ENCODE peak calls at places on chromosomes 2 and 18, in six cellular contexts. O is K562; J is RWPE2; Y is CD4-positive, alpha-beta T cell; F is fibroblast of lung; H is ovary. S is an unnamed sample. For H3K27me3, the result is how much of the 10 kb centered on the place peaks cover.

GRCh38 chr2:128714861-128715312 is 396.2 kb upstream of the HS6ST1 start:
- DNase-seq in O (no peak), J (no peak), Y (no peak), F (no peak), H (no peak), S (peak)

GRCh38 chr2:126887506-126887905 is 11.2 kb upstream of the TEX51 start:
- DNase-seq in O (no peak), J (no peak), Y (no peak), F (no peak), H (no peak), S (no peak)

GRCh38 chr18:66523219-66523991 is 80.5 kb downstream of the CDH19 start:
- DNase-seq in O (no peak), J (no peak), Y (no peak), F (no peak), H (no peak), S (no peak)

GRCh38 chr2:85858841-85859240 is 29.9 kb downstream of the ST3GAL5 start:
- DNase-seq in O (no peak), J (no peak), Y (no peak), F (no peak), H (no peak), S (no peak)

GRCh38 chr18:34590503-34590902 is 119.6 kb upstream of the DTNA start:
- DNase-seq in O (no peak), J (no peak), Y (no peak), F (no peak), H (no peak), S (no peak)

GRCh38 chr2:150051004-150051403 is 436.5 kb downstream of the RND3 start:
- DNase-seq in O (no peak), J (no peak), Y (no peak), F (no peak), H (no peak), S (no peak)

GRCh38 chr2:170350929-170351826 is 173.2 kb downstream of the MYO3B start:
- DNase-seq in O (no peak), J (no peak), Y (no peak), F (no peak), H (no peak), S (no peak)

GRCh38 chr2:6212516-6212915 is 520.3 kb downstream of the SOX11 start:
- DNase-seq in O (no peak), J (no peak), Y (no peak), F (no peak), H (no peak), S (no peak)

GRCh38 chr2:241901018-241901380 is 31.5 kb downstream of the RTP5 start:
- DNase-seq in O (no peak), J (peak), Y (peak), F (no peak), H (peak), S (peak)

GRCh38 chr2:134715932-134716643 is 2.7 kb downstream of the TMEM163 start:
- DNase-seq in O (no peak), J (no peak), Y (no peak), F (no peak), H (no peak), S (no peak)
- H3K27me3 ChIP-seq in O (under half), J (half or more), Y (under half), F (under half), H (under half), S (under half)

GRCh38 chr2:98658816-98659486 is 50.6 kb downstream of the UNC50 start:
- DNase-seq in O (no peak), J (no peak), Y (no peak), F (no peak), H (no peak), S (no peak)

GRCh38 chr2:98664323-98664722 is 55.9 kb downstream of the UNC50 start:
- DNase-seq in O (no peak), J (no peak), Y (no peak), F (peak), H (no peak), S (no peak)

GRCh38 chr2:98665638-98666037 is 57.2 kb downstream of the UNC50 start:
- DNase-seq in O (no peak), J (no peak), Y (no peak), F (no peak), H (no peak), S (no peak)

GRCh38 chr2:98663521-98664090 is 55.2 kb downstream of the UNC50 start:
- DNase-seq in O (no peak), J (no peak), Y (no peak), F (no peak), H (no peak), S (no peak)
- H3K27ac ChIP-seq in O (no peak), J (peak), Y (peak), F (no peak), H (no peak), S (no peak)

GRCh38 chr2:231001921-231002320 is 6.0 kb downstream of the SPATA3 start:
- DNase-seq in O (no peak), J (no peak), Y (no peak), F (no peak), H (no peak), S (no peak)

GRCh38 chr2:230998882-230999281 is 3.0 kb downstream of the SPATA3 start:
- DNase-seq in O (no peak), J (no peak), Y (no peak), F (peak), H (no peak), S (no peak)

GRCh38 chr2:230999477-230999876 is 3.6 kb downstream of the SPATA3 start:
- DNase-seq in O (no peak), J (no peak), Y (no peak), F (no peak), H (no peak), S (no peak)

GRCh38 chr2:231001036-231001435 is 5.1 kb downstream of the SPATA3 start:
- DNase-seq in O (no peak), J (no peak), Y (no peak), F (no peak), H (no peak), S (no peak)

GRCh38 chr2:231000211-231000904 is 4.4 kb downstream of the SPATA3 start:
- DNase-seq in O (no peak), J (no peak), Y (no peak), F (no peak), H (no peak), S (no peak)
- H3K27me3 ChIP-seq in O (under half), J (under half), Y (under half), F (under half), H (under half), S (under half)

GRCh38 chr2:160005476-160005875 is 56.9 kb downstream of the PLA2R1 start:
- DNase-seq in O (no peak), J (no peak), Y (no peak), F (no peak), H (no peak), S (no peak)

GRCh38 chr2:160005908-160006307 is 56.5 kb downstream of the PLA2R1 start:
- DNase-seq in O (no peak), J (no peak), Y (no peak), F (no peak), H (no peak), S (no peak)

GRCh38 chr2:160010361-160011145 is 51.9 kb downstream of the PLA2R1 start:
- DNase-seq in O (no peak), J (no peak), Y (no peak), F (no peak), H (no peak), S (no peak)

GRCh38 chr2:160006466-160006865 is 55.9 kb downstream of the PLA2R1 start:
- DNase-seq in O (no peak), J (no peak), Y (no peak), F (no peak), H (no peak), S (no peak)

GRCh38 chr2:160007111-160007510 is 55.3 kb downstream of the PLA2R1 start:
- DNase-seq in O (no peak), J (no peak), Y (no peak), F (no peak), H (no peak), S (no peak)
- H3K27ac ChIP-seq in O (no peak), J (no peak), Y (no peak), F (no peak), H (no peak), S (no peak)

GRCh38 chr2:204223544-204223943 is 287.0 kb downstream of the ICOS start:
- DNase-seq in O (no peak), J (no peak), Y (no peak), F (no peak), H (no peak), S (no peak)

GRCh38 chr2:204226305-204226861 is 289.8 kb downstream of the ICOS start:
- DNase-seq in O (no peak), J (no peak), Y (no peak), F (peak), H (no peak), S (no peak)

GRCh38 chr2:204234248-204234647 is 297.7 kb downstream of the ICOS start:
- DNase-seq in O (no peak), J (no peak), Y (no peak), F (no peak), H (no peak), S (no peak)

GRCh38 chr2:204225633-204226032 is 289.1 kb downstream of the ICOS start:
- DNase-seq in O (no peak), J (no peak), Y (no peak), F (no peak), H (no peak), S (no peak)

GRCh38 chr2:204228169-204228940 is 291.8 kb downstream of the ICOS start:
- DNase-seq in O (no peak), J (no peak), Y (no peak), F (no peak), H (no peak), S (no peak)
- H3K27me3 ChIP-seq in O (under half), J (under half), Y (under half), F (under half), H (under half), S (under half)

DNA sequence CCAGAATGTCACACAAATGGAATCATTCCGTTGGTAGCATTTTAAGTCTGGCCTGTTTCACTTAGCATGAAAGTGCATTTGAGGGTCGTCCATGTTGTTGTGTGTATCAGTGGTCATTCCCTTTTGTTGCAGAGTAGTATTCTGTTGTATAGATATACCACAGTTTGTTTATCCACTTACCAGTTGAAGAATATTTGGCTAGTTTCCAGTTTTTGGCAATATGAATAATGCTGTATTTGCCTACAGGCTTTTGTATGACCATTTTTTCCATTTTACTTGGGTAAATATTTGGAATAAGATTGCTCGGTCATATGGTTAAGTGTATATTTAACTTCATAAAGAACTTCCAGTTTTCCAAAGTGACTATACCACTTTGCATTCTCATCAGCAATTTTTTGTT is 100.0 kb upstream of the ALPP start:
- DNase-seq in O (no peak), J (no peak), Y (no peak), F (no peak), H (no peak), S (no peak)
- H3K27ac ChIP-seq in O (no peak), J (no peak), Y (no peak), F (no peak), H (no peak), S (no peak)

GRCh38 chr2:119010336-119010735 is 68.3 kb downstream of the MARCO start:
- DNase-seq in O (no peak), J (no peak), Y (no peak), F (no peak), H (no peak), S (no peak)

GRCh38 chr2:119011162-119011909 is 69.3 kb downstream of the MARCO start:
- DNase-seq in O (peak), J (no peak), Y (no peak), F (peak), H (peak), S (peak)

GRCh38 chr2:119011910-119012209 is 69.9 kb downstream of the MARCO start:
- DNase-seq in O (no peak), J (no peak), Y (no peak), F (no peak), H (no peak), S (no peak)

GRCh38 chr2:119013640-119014039 is 71.6 kb downstream of the MARCO start:
- DNase-seq in O (no peak), J (no peak), Y (no peak), F (no peak), H (no peak), S (no peak)

DNA sequence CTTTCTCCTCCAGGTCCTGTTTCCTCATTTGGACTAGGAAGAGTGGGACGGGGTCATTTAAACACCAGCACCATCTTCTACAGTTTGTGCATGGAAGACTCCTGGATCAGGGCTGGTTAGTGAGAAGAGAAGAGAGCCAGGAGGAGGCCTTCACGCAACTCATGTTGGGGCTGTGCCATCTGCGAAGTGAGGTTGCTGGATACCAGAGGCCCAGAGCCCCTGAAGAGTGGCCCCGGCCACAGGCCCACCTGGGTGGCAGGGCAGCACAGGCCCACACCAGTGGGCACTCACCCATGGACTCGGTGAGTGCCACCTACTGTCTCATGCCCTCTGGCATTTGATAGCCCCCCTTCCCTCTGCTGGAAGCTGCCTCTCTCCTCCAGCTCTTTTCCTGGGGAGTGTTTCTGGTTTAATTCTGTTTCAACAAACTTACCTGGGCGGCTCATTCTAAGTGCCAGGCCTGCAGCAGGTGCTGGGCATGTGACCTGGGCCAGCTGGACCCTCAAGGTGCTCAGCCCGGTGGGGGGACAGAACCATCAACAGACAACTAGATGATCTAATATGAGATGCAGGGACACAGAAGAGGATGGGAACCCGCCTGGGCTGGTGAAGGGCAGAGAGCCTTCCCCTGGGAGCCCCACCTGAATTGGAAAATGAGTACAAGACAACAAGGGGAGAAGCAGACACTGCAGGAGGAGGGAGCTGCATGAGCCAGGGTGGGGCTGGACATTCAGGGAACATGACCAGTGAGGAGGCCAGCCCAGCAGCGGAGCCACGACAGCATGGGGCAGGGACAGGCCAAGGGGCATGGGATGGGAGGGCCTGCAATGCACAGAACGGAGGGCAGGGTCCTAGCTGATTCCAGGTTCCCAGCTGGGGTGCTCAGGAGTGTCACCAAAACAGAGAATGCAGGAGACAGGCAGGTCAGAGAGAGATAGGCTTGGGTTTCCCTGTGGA is 70.6 kb downstream of the MARCO start:
- DNase-seq in O (no peak), J (no peak), Y (no peak), F (no peak), H (no peak), S (no peak)
- H3K27me3 ChIP-seq in O (under half), J (half or more), Y (under half), F (under half), H (under half), S (under half)

DNA sequence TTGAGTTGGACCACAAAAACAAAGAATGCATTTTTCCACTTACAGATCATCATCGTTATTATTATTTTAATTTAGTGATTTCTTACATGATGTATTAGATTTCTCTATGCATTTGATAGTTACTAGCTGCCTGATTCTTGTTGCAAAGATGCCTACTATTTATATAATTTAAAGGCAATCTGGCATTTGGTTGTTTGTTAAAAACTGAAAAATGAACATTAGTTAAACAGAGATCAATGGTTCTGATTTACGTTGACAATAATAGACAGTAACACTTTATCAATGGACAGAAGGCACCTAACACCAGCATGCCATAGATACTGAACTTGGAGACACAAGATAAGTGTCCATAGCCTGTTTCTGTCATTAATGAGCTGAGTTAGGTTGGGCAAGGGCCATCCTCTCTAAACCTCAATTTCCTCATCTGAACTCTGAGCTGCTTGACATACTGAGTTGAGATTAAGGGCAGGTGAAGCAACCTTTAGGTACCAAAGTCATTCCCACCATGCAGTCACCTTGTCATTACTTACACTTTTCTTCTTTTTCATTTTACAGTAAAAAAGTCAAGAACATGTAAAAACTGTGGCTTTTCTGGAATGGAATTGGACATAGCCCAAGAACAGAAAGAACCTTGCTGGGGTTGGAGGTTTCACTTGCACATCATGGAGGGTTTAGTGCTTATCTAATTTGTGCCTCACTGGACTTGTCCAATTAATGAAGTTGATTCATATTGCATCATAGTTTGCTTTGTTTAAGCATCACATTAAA is 3.0 kb downstream of the CCL20 start:
- DNase-seq in O (no peak), J (no peak), Y (no peak), F (peak), H (no peak), S (no peak)
- H3K27ac ChIP-seq in O (no peak), J (peak), Y (no peak), F (no peak), H (no peak), S (no peak)

GRCh38 chr2:3126686-3127278 is 250.8 kb downstream of the EIPR1 start:
- DNase-seq in O (no peak), J (no peak), Y (peak), F (no peak), H (no peak), S (no peak)

GRCh38 chr2:3126171-3126685 is 251.4 kb downstream of the EIPR1 start:
- DNase-seq in O (no peak), J (no peak), Y (peak), F (no peak), H (no peak), S (no peak)

GRCh38 chr2:3127279-3127690 is 250.3 kb downstream of the EIPR1 start:
- DNase-seq in O (no peak), J (no peak), Y (no peak), F (no peak), H (no peak), S (no peak)

GRCh38 chr2:3125761-3126130 is 251.9 kb downstream of the EIPR1 start:
- DNase-seq in O (no peak), J (no peak), Y (no peak), F (no peak), H (no peak), S (no peak)

DNA sequence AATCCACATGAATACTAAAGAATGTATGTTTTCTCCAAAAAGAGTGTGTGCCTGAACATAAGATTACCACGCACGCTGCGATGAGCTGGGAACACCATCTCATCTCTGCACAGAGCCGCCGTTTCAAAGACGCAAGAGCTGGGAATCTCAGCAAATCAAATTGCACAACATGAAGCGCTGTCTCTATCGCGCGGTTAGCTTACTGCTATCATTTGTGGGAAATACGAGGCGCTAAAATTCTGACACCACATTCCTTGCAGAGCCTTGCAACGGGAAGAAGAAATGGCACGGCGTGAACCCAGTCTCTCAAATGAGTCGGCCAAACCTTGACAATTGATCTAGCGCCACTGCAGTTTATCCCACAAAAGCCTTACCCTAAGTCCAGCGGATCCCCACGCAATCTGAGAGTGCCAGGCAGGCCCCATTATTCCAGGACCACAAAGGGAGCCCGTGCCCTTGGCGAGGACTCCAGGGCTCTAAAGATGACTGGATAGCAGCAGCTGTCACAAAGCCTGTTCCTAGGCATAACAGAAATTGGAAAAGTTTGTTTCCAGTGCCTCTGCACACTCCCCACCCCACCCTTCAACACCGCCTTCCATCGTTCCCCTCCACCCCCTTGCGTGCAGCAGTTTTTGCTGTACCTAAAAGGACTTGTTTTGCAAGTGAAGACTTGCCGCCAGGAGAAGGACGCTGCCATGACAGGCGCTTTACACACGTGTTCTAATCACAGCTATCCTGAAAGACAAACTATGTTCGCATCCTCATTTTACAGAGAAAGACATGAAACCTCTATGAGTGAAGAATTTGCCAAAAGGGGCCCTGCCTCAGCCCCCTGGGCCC is 252.5 kb downstream of the EIPR1 start:
- DNase-seq in O (no peak), J (peak), Y (peak), F (no peak), H (no peak), S (no peak)
- H3K27me3 ChIP-seq in O (under half), J (under half), Y (under half), F (under half), H (under half), S (under half)

S was measured in adrenal gland.